ENCODE peak calls at places on chromosomes 3 and 15, in five cellular contexts. A, R, K, G and O are unnamed samples.

GRCh38 chr3:24503499-24504176 is 9.0 kb upstream of the THRB start:
- DNase-seq in A (no peak), R (no peak), K (no peak), G (no peak), O (no peak)

GRCh38 chr15:68909601-68910000 is 20.7 kb upstream of the SPESP1 start:
- DNase-seq in A (no peak), R (no peak), K (no peak), G (no peak), O (no peak)

GRCh38 chr15:31840849-31841476 is 189.4 kb upstream of the CHRNA7 start:
- DNase-seq in A (no peak), R (no peak), K (no peak), G (no peak), O (no peak)

GRCh38 chr3:111548060-111548459 is 6.1 kb downstream of the CD96 start:
- DNase-seq in A (no peak), R (no peak), K (no peak), G (peak; percentile 38), O (no peak)

GRCh38 chr3:171349392-171349791 is 110.8 kb downstream of the TNIK start:
- DNase-seq in A (no peak), R (no peak), K (no peak), G (peak; percentile 31), O (no peak)

GRCh38 chr3:132347095-132347494 is 29.9 kb downstream of the ACP3 start:
- DNase-seq in A (peak; percentile 85), R (no peak), K (no peak), G (peak; percentile 83), O (no peak)

GRCh38 chr3:177470200-177470941 is 273.1 kb upstream of the TBL1XR1 start:
- DNase-seq in A (no peak), R (no peak), K (no peak), G (peak; percentile 55), O (no peak)

GRCh38 chr3:61936344-61936937 is 375.1 kb downstream of the PTPRG start:
- DNase-seq in A (no peak), R (peak; percentile 1), K (peak; percentile 25), G (peak; percentile 42), O (no peak)

GRCh38 chr3:24400015-24400414 is 94.6 kb downstream of the THRB start:
- DNase-seq in A (no peak), R (no peak), K (no peak), G (no peak), O (no peak)

GRCh38 chr3:78163379-78163778 is 1123.5 kb downstream of the ROBO2 start:
- DNase-seq in A (no peak), R (no peak), K (peak; percentile 14), G (no peak), O (no peak)

GRCh38 chr15:88376574-88377174 is 90.5 kb downstream of the MRPL46 start:
- DNase-seq in A (peak; percentile 92), R (no peak), K (peak; percentile 5), G (no peak), O (no peak)

GRCh38 chr15:68818088-68818670 is 2.5 kb downstream of the ANP32A start:
- DNase-seq in A (peak; percentile 49), R (peak; percentile 62), K (peak; percentile 42), G (peak; percentile 51), O (no peak)

GRCh38 chr15:72486144-72486543 is 12.0 kb downstream of the ARIH1 start:
- DNase-seq in A (no peak), R (no peak), K (no peak), G (peak; percentile 27), O (no peak)

GRCh38 chr3:20837676-20838302 is 651.8 kb upstream of the SGO1 start:
- DNase-seq in A (no peak), R (no peak), K (no peak), G (no peak), O (no peak)

GRCh38 chr3:58521917-58522680 is 14.9 kb downstream of the ACOX2 start:
- DNase-seq in A (no peak), R (no peak), K (no peak), G (no peak), O (no peak)

GRCh38 chr3:156536524-156537316 is 18.2 kb downstream of the SSR3 start:
- DNase-seq in A (peak; percentile 23), R (no peak), K (no peak), G (peak; percentile 35), O (no peak)

GRCh38 chr15:26867199-26868007 is 541 bp downstream of the GABRA5 start:
- DNase-seq in A (no peak), R (no peak), K (no peak), G (no peak), O (no peak)

GRCh38 chr15:62834686-62835279 is 207.8 kb upstream of the TPM1 start:
- DNase-seq in A (no peak), R (no peak), K (no peak), G (no peak), O (no peak)

GRCh38 chr15:84647726-84648125 is 6.4 kb downstream of the WDR73 start:
- DNase-seq in A (no peak), R (no peak), K (no peak), G (no peak), O (no peak)

GRCh38 chr3:14289590-14290453 is 111.2 kb downstream of the LSM3 start:
- DNase-seq in A (peak; percentile 69), R (no peak), K (peak; percentile 84), G (peak; percentile 69), O (no peak)

GRCh38 chr3:124277516-124277890 is 285.6 kb upstream of the ROPN1 start:
- DNase-seq in A (peak; percentile 60), R (no peak), K (no peak), G (peak; percentile 12), O (no peak)

GRCh38 chr3:12991481-12991837 is 81.8 kb downstream of the IQSEC1 start:
- DNase-seq in A (no peak), R (no peak), K (no peak), G (no peak), O (no peak)

GRCh38 chr3:111577798-111578685 is 17.1 kb downstream of the ZBED2 start:
- DNase-seq in A (peak; percentile 90), R (no peak), K (peak; percentile 82), G (peak; percentile 89), O (no peak)

GRCh38 chr3:129278970-129279906 is 568 bp downstream of the HMCES start:
- DNase-seq in A (peak; percentile 53), R (peak; percentile 33), K (peak; percentile 73), G (peak; percentile 72), O (no peak)

GRCh38 chr3:57803647-57804081 is 47.6 kb downstream of the SLMAP start:
- DNase-seq in A (peak; percentile 95), R (no peak), K (peak; percentile 86), G (peak; percentile 97), O (no peak)

GRCh38 chr3:16379838-16380237 is 114.8 kb downstream of the OXNAD1 start:
- DNase-seq in A (no peak), R (no peak), K (no peak), G (no peak), O (no peak)

GRCh38 chr3:117709108-117709507 is 999.5 kb downstream of the TUSC7 start:
- DNase-seq in A (no peak), R (no peak), K (no peak), G (no peak), O (no peak)

GRCh38 chr15:81259791-81260190 is 63.1 kb downstream of the IL16 start:
- DNase-seq in A (no peak), R (no peak), K (no peak), G (no peak), O (no peak)

GRCh38 chr15:41940441-41940857 is 31.9 kb downstream of the EHD4 start:
- DNase-seq in A (peak; percentile 76), R (no peak), K (peak; percentile 59), G (peak; percentile 94), O (no peak)

GRCh38 chr15:31435891-31436628 is 109.4 kb downstream of the KLF13 start:
- DNase-seq in A (no peak), R (no peak), K (no peak), G (peak; percentile 36), O (no peak)

GRCh38 chr3:152835311-152836102 is 576 bp downstream of the P2RY1 start:
- DNase-seq in A (peak; percentile 45), R (no peak), K (peak; percentile 24), G (peak; percentile 67), O (no peak)

GRCh38 chr3:153906366-153906765 is 214.8 kb upstream of the ARHGEF26 start:
- DNase-seq in A (no peak), R (no peak), K (no peak), G (no peak), O (no peak)

GRCh38 chr15:49155834-49156627 is 632 bp upstream of the COPS2 start:
- DNase-seq in A (peak; percentile 27), R (no peak), K (peak; percentile 42), G (peak; percentile 17), O (no peak)

GRCh38 chr3:159948423-159949140 is 40.1 kb upstream of the IL12A start:
- DNase-seq in A (no peak), R (no peak), K (peak; percentile 16), G (no peak), O (no peak)

GRCh38 chr3:30516238-30516637 is 90.2 kb upstream of the TGFBR2 start:
- DNase-seq in A (peak; percentile 80), R (no peak), K (no peak), G (no peak), O (no peak)

GRCh38 chr3:186003610-186004009 is 65.8 kb upstream of the TRA2B start:
- DNase-seq in A (no peak), R (no peak), K (no peak), G (no peak), O (no peak)

GRCh38 chr15:76664895-76665294 is 240.2 kb downstream of the SCAPER start:
- DNase-seq in A (no peak), R (no peak), K (no peak), G (no peak), O (no peak)
- TF ChIP-seq CTCF in A (no peak), R (no peak), K (no peak), G (no peak), O (no peak)

DNA sequence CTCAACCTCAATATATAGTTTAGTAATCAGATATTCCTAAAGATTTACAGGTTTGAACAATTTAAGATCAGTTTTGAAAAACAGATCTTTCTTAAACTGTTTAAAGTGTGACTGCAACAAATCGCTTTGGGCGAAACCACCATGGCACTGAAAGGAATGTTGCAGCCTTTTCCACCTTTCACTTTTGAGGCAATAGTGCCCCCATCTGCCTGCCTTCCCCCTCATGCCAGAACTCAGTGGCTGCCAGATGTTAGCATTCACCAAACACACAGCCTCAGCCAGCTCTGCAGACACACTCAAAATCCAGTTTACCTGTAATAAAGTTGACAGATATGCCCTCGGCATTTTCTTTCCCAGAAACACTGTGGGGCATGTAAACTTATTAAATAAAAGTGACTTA is 3.3 kb downstream of the LYSMD4 start:
- DNase-seq in A (peak; percentile 68), R (no peak), K (peak; percentile 28), G (peak; percentile 53), O (no peak)
- TF ChIP-seq CTCF in A (peak; percentile 53), R (peak; percentile 20), K (peak; percentile 75), G (peak; percentile 41), O (no peak)

GRCh38 chr15:100934735-100935134 is 15.6 kb downstream of the LRRK1 start:
- DNase-seq in A (peak; percentile 16), R (no peak), K (peak; percentile 18), G (no peak), O (no peak)
- TF ChIP-seq CTCF in A (peak; percentile 3), R (no peak), K (peak; percentile 46), G (no peak), O (no peak)

DNA sequence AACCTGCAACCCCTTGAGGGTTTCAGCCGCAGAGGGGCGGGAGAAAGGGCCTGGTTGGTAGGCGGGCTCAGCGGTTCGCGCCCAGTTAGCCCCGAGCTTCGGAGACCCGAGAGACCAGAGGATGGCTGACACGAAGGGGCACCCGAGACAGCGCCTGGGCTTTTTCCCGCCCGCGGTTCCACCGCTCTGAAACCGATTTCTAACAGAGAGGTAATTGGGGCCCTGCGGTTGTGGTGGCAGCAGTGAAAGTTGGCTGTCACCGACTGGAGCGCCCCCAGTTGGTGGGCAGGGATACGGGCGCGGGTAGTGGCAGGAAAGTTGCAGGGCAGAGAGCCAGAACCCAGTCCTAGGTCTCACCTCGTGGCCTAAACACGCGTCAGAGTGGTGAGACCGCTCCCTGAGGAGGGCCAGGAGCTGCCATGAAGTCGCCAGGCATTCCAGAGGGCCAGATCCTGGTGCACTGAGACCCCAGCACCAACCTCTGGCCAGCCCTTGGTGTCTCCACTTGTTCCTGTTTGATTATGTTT is 590 bp upstream of the ELL3 start:
- DNase-seq in A (peak; percentile 75), R (peak; percentile 76), K (peak; percentile 49), G (peak; percentile 78), O (peak; percentile 59)
- TF ChIP-seq CTCF in A (peak; percentile 79), R (peak; percentile 77), K (peak; percentile 90), G (peak; percentile 89), O (no peak)